ENCODE peak calls at places on chromosomes 13 and 19, in six cellular contexts. One of them, this sample, is unnamed. For H3K9me3 and H3K4me1, the result is how much of the 10 kb centered on the place peaks cover.

GRCh38 chr13:95207769-95208366 is 93.4 kb downstream of the ABCC4 start:
- DNase-seq in left ventricle myocardium inferior: no peak
- DNase-seq in neural progenitor cell: no peak
- DNase-seq in aorta: no peak
- DNase-seq in hepatocyte: no peak
- DNase-seq in upper lobe of right lung: no peak
- DNase-seq in this sample: no peak

GRCh38 chr19:5434970-5435641 is 20.1 kb upstream of the ZNRF4 start:
- DNase-seq in left ventricle myocardium inferior: no peak
- DNase-seq in neural progenitor cell: no peak
- DNase-seq in aorta: no peak
- DNase-seq in hepatocyte: peak
- DNase-seq in upper lobe of right lung: no peak
- DNase-seq in this sample: no peak

GRCh38 chr13:62512194-62513141 is 1096.8 kb upstream of the PCDH20 start:
- DNase-seq in left ventricle myocardium inferior: no peak
- DNase-seq in neural progenitor cell: peak
- DNase-seq in aorta: no peak
- DNase-seq in hepatocyte: peak
- DNase-seq in upper lobe of right lung: peak
- DNase-seq in this sample: no peak

GRCh38 chr13:102039264-102039663 is 362.6 kb downstream of the FGF14 start:
- DNase-seq in left ventricle myocardium inferior: peak
- DNase-seq in neural progenitor cell: no peak
- DNase-seq in aorta: no peak
- DNase-seq in hepatocyte: no peak
- DNase-seq in upper lobe of right lung: no peak
- DNase-seq in this sample: no peak

GRCh38 chr13:20192470-20193141 is at the start of gene GJB2:
- DNase-seq in left ventricle myocardium inferior: no peak
- DNase-seq in neural progenitor cell: peak
- DNase-seq in aorta: no peak
- DNase-seq in hepatocyte: peak
- DNase-seq in upper lobe of right lung: no peak
- DNase-seq in this sample: no peak

GRCh38 chr13:92838786-92839185 is 387.8 kb upstream of the GPC6 start:
- DNase-seq in left ventricle myocardium inferior: no peak
- DNase-seq in neural progenitor cell: no peak
- DNase-seq in aorta: no peak
- DNase-seq in hepatocyte: no peak
- DNase-seq in upper lobe of right lung: no peak
- DNase-seq in this sample: no peak

GRCh38 chr13:41457589-41458186 is 338 bp downstream of the RGCC start:
- DNase-seq in left ventricle myocardium inferior: peak
- DNase-seq in neural progenitor cell: no peak
- DNase-seq in aorta: peak
- DNase-seq in hepatocyte: peak
- DNase-seq in upper lobe of right lung: peak
- DNase-seq in this sample: peak

GRCh38 chr13:112182831-112183543 is 116.0 kb downstream of the SOX1 start:
- DNase-seq in left ventricle myocardium inferior: no peak
- DNase-seq in neural progenitor cell: no peak
- DNase-seq in aorta: no peak
- DNase-seq in hepatocyte: peak
- DNase-seq in upper lobe of right lung: peak
- DNase-seq in this sample: peak

GRCh38 chr13:112137144-112137543 is 70.2 kb downstream of the SOX1 start:
- DNase-seq in left ventricle myocardium inferior: no peak
- DNase-seq in neural progenitor cell: no peak
- DNase-seq in aorta: no peak
- DNase-seq in hepatocyte: no peak
- DNase-seq in upper lobe of right lung: peak
- DNase-seq in this sample: no peak

GRCh38 chr19:46350029-46350757 is 3.3 kb downstream of the PPP5C start:
- DNase-seq in left ventricle myocardium inferior: no peak
- DNase-seq in neural progenitor cell: no peak
- DNase-seq in aorta: peak
- DNase-seq in hepatocyte: no peak
- DNase-seq in upper lobe of right lung: no peak
- DNase-seq in this sample: no peak

GRCh38 chr19:58479736-58480480 is 3.8 kb downstream of the ZNF446 start:
- DNase-seq in left ventricle myocardium inferior: no peak
- DNase-seq in neural progenitor cell: no peak
- DNase-seq in aorta: no peak
- DNase-seq in hepatocyte: no peak
- DNase-seq in upper lobe of right lung: no peak
- DNase-seq in this sample: no peak

GRCh38 chr13:19634129-19634740 is 776 bp downstream of the MPHOSPH8 start:
- DNase-seq in left ventricle myocardium inferior: no peak
- DNase-seq in neural progenitor cell: peak
- DNase-seq in aorta: no peak
- DNase-seq in hepatocyte: peak
- DNase-seq in upper lobe of right lung: no peak
- DNase-seq in this sample: no peak

GRCh38 chr13:81639984-81640582 is 1299.2 kb upstream of the SPRY2 start:
- DNase-seq in left ventricle myocardium inferior: no peak
- DNase-seq in neural progenitor cell: peak
- DNase-seq in aorta: no peak
- DNase-seq in hepatocyte: peak
- DNase-seq in upper lobe of right lung: no peak
- DNase-seq in this sample: no peak

GRCh38 chr19:29872224-29872731 is 60.5 kb downstream of the CCNE1 start:
- DNase-seq in left ventricle myocardium inferior: no peak
- DNase-seq in neural progenitor cell: peak
- DNase-seq in aorta: no peak
- DNase-seq in hepatocyte: peak
- DNase-seq in upper lobe of right lung: peak
- DNase-seq in this sample: no peak

GRCh38 chr13:65638572-65639168 is 1591.5 kb downstream of the PCDH9 start:
- DNase-seq in left ventricle myocardium inferior: no peak
- DNase-seq in neural progenitor cell: peak
- DNase-seq in aorta: no peak
- DNase-seq in hepatocyte: peak
- DNase-seq in upper lobe of right lung: no peak
- DNase-seq in this sample: no peak

GRCh38 chr19:8392017-8392591 is 1.9 kb downstream of the RAB11B start:
- DNase-seq in left ventricle myocardium inferior: peak
- DNase-seq in neural progenitor cell: no peak
- DNase-seq in aorta: no peak
- DNase-seq in hepatocyte: peak
- DNase-seq in upper lobe of right lung: peak
- DNase-seq in this sample: peak

GRCh38 chr13:100244431-100244830 is 155.5 kb downstream of the PCCA start:
- DNase-seq in left ventricle myocardium inferior: no peak
- DNase-seq in neural progenitor cell: no peak
- DNase-seq in aorta: no peak
- DNase-seq in hepatocyte: no peak
- DNase-seq in upper lobe of right lung: no peak
- DNase-seq in this sample: no peak

GRCh38 chr13:80695841-80696240 is 354.9 kb upstream of the SPRY2 start:
- DNase-seq in left ventricle myocardium inferior: no peak
- DNase-seq in neural progenitor cell: peak
- DNase-seq in aorta: no peak
- DNase-seq in hepatocyte: no peak
- DNase-seq in upper lobe of right lung: no peak
- DNase-seq in this sample: no peak

GRCh38 chr19:42090687-42091086 is 14.7 kb downstream of the ZNF574 start:
- DNase-seq in left ventricle myocardium inferior: no peak
- DNase-seq in neural progenitor cell: no peak
- DNase-seq in aorta: no peak
- DNase-seq in hepatocyte: no peak
- DNase-seq in upper lobe of right lung: no peak
- DNase-seq in this sample: no peak

DNA sequence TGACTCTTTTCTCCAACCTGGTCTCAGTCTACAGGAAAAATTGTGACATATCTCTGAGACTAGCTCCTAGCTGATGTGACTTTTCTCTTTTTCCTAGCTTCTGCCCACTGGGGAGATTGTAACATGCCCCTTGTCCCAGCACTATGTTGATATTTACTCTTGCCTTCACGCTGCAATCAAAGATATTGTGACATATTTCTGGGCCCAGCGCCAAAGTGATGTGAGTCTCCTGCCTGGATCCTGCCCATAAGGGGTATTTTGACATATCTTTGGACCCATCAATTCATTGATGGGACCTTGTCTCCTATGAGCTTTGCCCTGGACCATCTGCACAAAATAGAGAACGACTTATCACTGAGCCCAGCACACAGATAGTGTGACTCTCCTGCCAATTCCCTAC is 41.1 kb downstream of the ZNF729 start:
- DNase-seq in left ventricle myocardium inferior: no peak
- DNase-seq in neural progenitor cell: no peak
- DNase-seq in aorta: no peak
- DNase-seq in hepatocyte: no peak
- DNase-seq in upper lobe of right lung: no peak
- DNase-seq in this sample: no peak
- H3K9me3 ChIP-seq in left ventricle myocardium inferior: under half
- H3K9me3 ChIP-seq in neural progenitor cell: under half
- H3K9me3 ChIP-seq in aorta: under half
- H3K9me3 ChIP-seq in hepatocyte: under half
- H3K9me3 ChIP-seq in upper lobe of right lung: under half
- H3K9me3 ChIP-seq in this sample: under half

DNA sequence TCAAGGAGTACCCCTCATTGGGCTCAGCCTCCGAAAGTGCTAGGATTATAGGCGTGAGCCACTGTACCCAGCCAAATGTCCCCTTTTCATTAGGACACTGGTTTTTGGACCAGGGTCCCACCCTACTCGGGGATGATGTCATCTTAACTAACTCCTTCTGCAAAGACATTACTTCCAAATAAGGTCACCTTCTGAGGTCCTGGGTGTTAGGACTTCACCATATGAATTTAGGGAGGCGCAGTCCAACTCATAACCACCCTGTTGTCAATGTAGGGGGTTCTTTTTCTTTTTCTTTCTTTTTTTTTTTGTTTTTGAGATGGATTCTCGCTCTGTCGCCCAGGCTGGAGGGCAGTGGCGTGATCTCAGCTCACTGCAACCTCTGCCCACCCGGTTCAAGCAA is 32.7 kb upstream of the NFIC start:
- DNase-seq in left ventricle myocardium inferior: no peak
- DNase-seq in neural progenitor cell: no peak
- DNase-seq in aorta: no peak
- DNase-seq in hepatocyte: no peak
- DNase-seq in upper lobe of right lung: no peak
- DNase-seq in this sample: no peak
- H3K4me1 ChIP-seq in left ventricle myocardium inferior: under half
- H3K4me1 ChIP-seq in neural progenitor cell: under half
- H3K4me1 ChIP-seq in aorta: under half
- H3K4me1 ChIP-seq in hepatocyte: under half
- H3K4me1 ChIP-seq in upper lobe of right lung: under half
- H3K4me1 ChIP-seq in this sample: under half

GRCh38 chr19:48509467-48510194 is 2.0 kb downstream of the LMTK3 start:
- DNase-seq in left ventricle myocardium inferior: no peak
- DNase-seq in neural progenitor cell: peak
- DNase-seq in aorta: no peak
- DNase-seq in hepatocyte: no peak
- DNase-seq in upper lobe of right lung: no peak
- DNase-seq in this sample: no peak
- H3K4me3 ChIP-seq in left ventricle myocardium inferior: no peak
- H3K4me3 ChIP-seq in neural progenitor cell: no peak
- H3K4me3 ChIP-seq in aorta: no peak
- H3K4me3 ChIP-seq in hepatocyte: no peak
- H3K4me3 ChIP-seq in upper lobe of right lung: no peak
- H3K4me3 ChIP-seq in this sample: no peak

DNA sequence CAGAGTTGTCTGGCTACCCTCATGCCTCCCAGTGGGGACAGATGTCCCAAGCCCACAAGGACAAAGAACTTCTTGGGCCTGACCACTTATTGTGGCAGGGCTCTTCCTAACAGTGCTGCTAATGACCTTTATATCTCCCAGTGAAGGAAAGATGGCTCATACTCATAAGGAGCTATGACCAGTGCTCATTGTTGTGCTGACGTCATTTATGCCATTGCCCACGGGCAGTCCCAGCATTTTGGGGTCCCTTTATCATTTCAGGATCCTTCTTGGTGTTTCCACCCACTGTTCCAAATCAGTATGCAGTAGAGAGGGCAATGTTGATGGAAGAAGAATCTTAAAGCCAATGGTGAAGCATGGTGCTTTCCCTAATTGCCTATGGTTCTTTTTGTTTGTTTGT is 1640.0 kb upstream of the PRR20A start:
- DNase-seq in left ventricle myocardium inferior: no peak
- DNase-seq in neural progenitor cell: no peak
- DNase-seq in aorta: no peak
- DNase-seq in hepatocyte: no peak
- DNase-seq in upper lobe of right lung: no peak
- DNase-seq in this sample: no peak
- H3K9me3 ChIP-seq in left ventricle myocardium inferior: under half
- H3K9me3 ChIP-seq in neural progenitor cell: under half
- H3K9me3 ChIP-seq in aorta: under half
- H3K9me3 ChIP-seq in hepatocyte: under half
- H3K9me3 ChIP-seq in upper lobe of right lung: under half
- H3K9me3 ChIP-seq in this sample: under half

GRCh38 chr19:15169541-15170285 is 31.1 kb downstream of the NOTCH3 start:
- DNase-seq in left ventricle myocardium inferior: no peak
- DNase-seq in neural progenitor cell: no peak
- DNase-seq in aorta: no peak
- DNase-seq in hepatocyte: no peak
- DNase-seq in upper lobe of right lung: no peak
- DNase-seq in this sample: no peak
- H3K4me1 ChIP-seq in left ventricle myocardium inferior: under half
- H3K4me1 ChIP-seq in neural progenitor cell: under half
- H3K4me1 ChIP-seq in aorta: under half
- H3K4me1 ChIP-seq in hepatocyte: under half
- H3K4me1 ChIP-seq in upper lobe of right lung: under half
- H3K4me1 ChIP-seq in this sample: under half

DNA sequence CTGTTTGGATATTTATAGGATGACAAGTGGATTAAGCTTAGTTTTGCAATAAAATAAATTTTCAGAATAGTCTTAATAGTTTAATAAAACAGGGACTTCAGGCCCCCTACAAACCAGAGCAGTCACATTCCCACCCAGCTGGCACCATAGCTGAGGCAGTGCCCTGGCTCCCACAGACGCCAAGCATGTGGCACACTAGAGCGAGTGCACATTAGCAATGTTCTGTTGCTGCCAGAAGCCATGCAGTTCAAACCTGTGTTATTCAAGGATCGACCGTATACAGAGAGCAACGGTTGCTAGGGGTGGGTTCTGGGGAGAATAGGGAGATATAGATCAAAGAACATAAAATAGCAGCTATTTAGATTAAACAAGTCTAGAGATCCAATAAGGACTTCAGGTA is 419.3 kb upstream of the KLHL1 start:
- DNase-seq in left ventricle myocardium inferior: no peak
- DNase-seq in neural progenitor cell: no peak
- DNase-seq in aorta: no peak
- DNase-seq in hepatocyte: no peak
- DNase-seq in upper lobe of right lung: no peak
- DNase-seq in this sample: no peak
- H3K4me3 ChIP-seq in left ventricle myocardium inferior: no peak
- H3K4me3 ChIP-seq in neural progenitor cell: no peak
- H3K4me3 ChIP-seq in aorta: no peak
- H3K4me3 ChIP-seq in hepatocyte: no peak
- H3K4me3 ChIP-seq in upper lobe of right lung: no peak
- H3K4me3 ChIP-seq in this sample: no peak

GRCh38 chr19:50536662-50537305 is 23.1 kb upstream of the ASPDH start:
- DNase-seq in left ventricle myocardium inferior: no peak
- DNase-seq in neural progenitor cell: no peak
- DNase-seq in aorta: no peak
- DNase-seq in hepatocyte: no peak
- DNase-seq in upper lobe of right lung: no peak
- DNase-seq in this sample: no peak
- H3K9me3 ChIP-seq in left ventricle myocardium inferior: under half
- H3K9me3 ChIP-seq in neural progenitor cell: under half
- H3K9me3 ChIP-seq in aorta: under half
- H3K9me3 ChIP-seq in hepatocyte: under half
- H3K9me3 ChIP-seq in upper lobe of right lung: under half
- H3K9me3 ChIP-seq in this sample: under half

This sample was measured in lower lobe of right lung.